ENCODE peak calls at places on chromosomes 4 and X, in seven cellular contexts. E is stimulated activated CD4-positive, alpha-beta T cell treated with anti-CD3 and anti-CD28 coated beads, TNF-alpha, amount 100 ng/mL, for 4 hours; D is fibroblast of gingiva; O is Calu3; S is mucosa of descending colon; Y is RWPE1; B is G401. G is an unnamed sample.

GRCh38 chr4:78645853-78646757 is 94.5 kb downstream of the ANXA3 start:
- DNase-seq in D (peak; percentile 96), Y (peak; percentile 66), S (peak; percentile 67), B (peak; percentile 32), O (no peak), E (no peak), G (peak; percentile 85)

GRCh38 chrX:68697465-68698125 is 50.1 kb downstream of the STARD8 start:
- DNase-seq in D (no peak), S (no peak), E (no peak), B (no peak), O (no peak), Y (no peak), G (no peak)

GRCh38 chr4:7698586-7698985 is 241.1 kb downstream of the AFAP1 start:
- DNase-seq in D (no peak), B (no peak), S (no peak), E (no peak), Y (no peak), O (no peak), G (no peak)

GRCh38 chrX:103405009-103405333 is 28.6 kb downstream of the BEX3 start:
- DNase-seq in Y (no peak), E (no peak), B (peak; percentile 7), S (peak; percentile 3), O (no peak), D (no peak), G (no peak)

GRCh38 chrX:54357414-54358377 is at the start of gene WNK3:
- DNase-seq in D (peak; percentile 15), O (no peak), B (peak; percentile 77), Y (peak; percentile 60), E (peak; percentile 26), S (peak; percentile 30), G (peak; percentile 7)

GRCh38 chr4:2390146-2390545 is 28.3 kb downstream of the ZFYVE28 start:
- DNase-seq in O (no peak), Y (no peak), E (no peak), D (no peak), S (no peak), B (peak; percentile 72), G (no peak)

GRCh38 chrX:23634181-23634580 is 33.1 kb upstream of the PRDX4 start:
- DNase-seq in S (no peak), B (peak; percentile 1), Y (no peak), D (no peak), E (no peak), O (no peak), G (no peak)

GRCh38 chrX:29275928-29276327 is 688.7 kb downstream of the IL1RAPL1 start:
- DNase-seq in S (no peak), B (no peak), O (no peak), D (no peak), E (no peak), Y (no peak), G (no peak)

GRCh38 chr4:5341151-5341925 is 290.1 kb downstream of the STK32B start:
- DNase-seq in S (no peak), E (no peak), Y (no peak), D (peak; percentile 36), B (no peak), O (no peak), G (no peak)